ENCODE peak calls at places on chromosomes 5 and 9, in four cellular contexts. C is activated T-cell treated with anti-CD3 and anti-CD28 coated beads, Interleukin-2, amount 50 U/mL, for 72 hours; X is adrenal gland; B is posterior cingulate gyrus. Q is an unnamed sample.

GRCh38 chr9:12554636-12555035 is 138.5 kb upstream of the TYRP1 start:
- DNase-seq in B (no peak), X (no peak), C (no peak), Q (no peak)

GRCh38 chr5:149221731-149222342 is 49.8 kb upstream of the AFAP1L1 start:
- DNase-seq in C (no peak), B (no peak), X (no peak), Q (no peak)

GRCh38 chr5:45334939-45335338 is 361.2 kb downstream of the HCN1 start:
- DNase-seq in C (no peak), X (no peak), B (no peak), Q (no peak)

GRCh38 chr9:69223605-69224004 is 49.5 kb downstream of the TJP2 start:
- DNase-seq in B (no peak), X (peak; percentile 43), C (no peak), Q (peak; percentile 17)

GRCh38 chr9:116975119-116975518 is 288.0 kb downstream of the TRIM32 start:
- DNase-seq in X (no peak), B (no peak), C (no peak), Q (no peak)

GRCh38 chr5:35164860-35165542 is 65.3 kb downstream of the PRLR start:
- DNase-seq in X (no peak), C (no peak), B (no peak), Q (no peak)

GRCh38 chr5:172729588-172729987 is 41.4 kb downstream of the DUSP1 start:
- DNase-seq in C (no peak), B (no peak), X (no peak), Q (no peak)

GRCh38 chr9:105413486-105414068 is 34.3 kb upstream of the FSD1L start:
- DNase-seq in B (no peak), X (no peak), C (no peak), Q (no peak)

GRCh38 chr5:131630208-131630962 is 4.6 kb downstream of the RAPGEF6 start:
- DNase-seq in C (no peak), X (no peak), B (no peak), Q (no peak)

GRCh38 chr9:130555968-130556367 is 23.4 kb upstream of the FUBP3 start:
- DNase-seq in B (no peak), X (no peak), C (no peak), Q (no peak)